ENCODE peak calls at places on chromosomes 5 and 9, in six cellular contexts. W is A549, B is heart left ventricle, D is K562, I is gastrocnemius medialis, G is right lobe of liver. K is an unnamed sample. For H3K9me3, the result is how much of the 10 kb centered on the place peaks cover.

GRCh38 chr9:76687861-76688374 is 76.3 kb upstream of the PCA3 start:
- ATAC-seq in W (peak), B (peak), D (no peak), I (no peak), G (peak), K (peak)

GRCh38 chr9:133506653-133507038 is 18.1 kb downstream of the MYMK start:
- ATAC-seq in W (peak), B (peak), D (peak), I (peak), G (peak), K (peak)

GRCh38 chr5:93893050-93893449 is 151.7 kb upstream of the POU5F2 start:
- ATAC-seq in W (no peak), B (no peak), D (no peak), I (no peak), G (no peak), K (no peak)

GRCh38 chr5:8184455-8185063 is 315.6 kb downstream of the MTRR start:
- ATAC-seq in W (peak), B (no peak), D (peak), I (no peak), G (peak), K (no peak)

GRCh38 chr9:20940447-20941176 is 90.8 kb downstream of the HACD4 start:
- ATAC-seq in W (peak), B (no peak), D (no peak), I (peak), G (no peak), K (peak)

GRCh38 chr9:127724012-127724411 is 8.1 kb downstream of the TTC16 start:
- ATAC-seq in W (no peak), B (peak), D (no peak), I (no peak), G (no peak), K (no peak)

GRCh38 chr5:68296895-68297294 is 81.3 kb downstream of the PIK3R1 start:
- ATAC-seq in W (no peak), B (no peak), D (no peak), I (no peak), G (no peak), K (no peak)

GRCh38 chr5:66009277-66009676 is 82.9 kb downstream of the ERBIN start:
- ATAC-seq in W (no peak), B (no peak), D (no peak), I (no peak), G (no peak), K (no peak)

GRCh38 chr9:15541862-15542261 is 11.0 kb upstream of the CCDC171 start:
- ATAC-seq in W (no peak), B (no peak), D (no peak), I (no peak), G (no peak), K (no peak)

GRCh38 chr5:78727786-78728761 is 79.5 kb upstream of the LHFPL2 start:
- ATAC-seq in W (peak), B (no peak), D (peak), I (no peak), G (peak), K (no peak)

DNA sequence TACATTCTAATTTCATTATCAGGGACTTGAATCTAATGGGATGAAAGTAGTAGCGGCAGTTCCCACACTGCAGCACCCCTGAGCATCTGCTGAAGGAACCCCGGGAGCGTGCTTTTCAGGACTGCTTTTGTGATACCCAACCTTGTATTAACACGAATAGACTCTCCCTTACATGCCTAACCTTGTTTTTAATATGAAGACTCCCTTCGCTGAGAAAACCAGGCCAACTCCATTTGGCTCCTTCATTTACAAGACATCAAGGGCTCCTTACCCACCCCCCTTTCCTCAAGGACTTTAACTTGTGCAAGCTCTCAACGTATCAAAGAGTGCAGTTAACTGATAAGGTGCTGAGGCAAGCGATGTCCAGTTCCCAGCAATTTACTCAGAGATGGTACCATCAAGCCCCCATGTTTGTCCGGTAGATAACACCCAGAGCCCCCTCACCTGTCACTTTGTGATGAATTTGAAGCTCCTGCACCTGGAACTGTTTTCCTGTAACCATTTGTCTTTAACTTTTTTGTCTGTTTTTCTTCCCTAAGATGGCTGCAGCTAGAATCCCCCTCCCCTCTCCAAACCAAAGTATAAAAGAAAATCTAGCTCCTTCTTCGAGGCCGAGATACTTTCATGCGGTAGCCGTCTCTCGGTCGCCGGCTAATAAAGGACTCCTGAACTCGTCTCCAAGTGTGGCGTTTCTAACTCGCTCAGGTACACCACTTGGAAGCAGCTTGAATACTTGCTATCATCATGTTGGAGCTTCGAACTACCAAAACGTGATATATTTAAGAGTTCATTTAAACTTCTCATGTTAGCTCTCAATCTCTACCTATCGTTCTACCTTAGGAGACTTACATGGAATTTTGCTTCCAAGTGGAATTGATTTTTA is 10.7 kb downstream of the HNRNPH1 start:
- ATAC-seq in W (peak), B (no peak), D (peak), I (no peak), G (no peak), K (no peak)
- TF ChIP-seq POLR2A in W (no peak), B (no peak), D (peak), I (no peak), G (no peak), K (no peak)

DNA sequence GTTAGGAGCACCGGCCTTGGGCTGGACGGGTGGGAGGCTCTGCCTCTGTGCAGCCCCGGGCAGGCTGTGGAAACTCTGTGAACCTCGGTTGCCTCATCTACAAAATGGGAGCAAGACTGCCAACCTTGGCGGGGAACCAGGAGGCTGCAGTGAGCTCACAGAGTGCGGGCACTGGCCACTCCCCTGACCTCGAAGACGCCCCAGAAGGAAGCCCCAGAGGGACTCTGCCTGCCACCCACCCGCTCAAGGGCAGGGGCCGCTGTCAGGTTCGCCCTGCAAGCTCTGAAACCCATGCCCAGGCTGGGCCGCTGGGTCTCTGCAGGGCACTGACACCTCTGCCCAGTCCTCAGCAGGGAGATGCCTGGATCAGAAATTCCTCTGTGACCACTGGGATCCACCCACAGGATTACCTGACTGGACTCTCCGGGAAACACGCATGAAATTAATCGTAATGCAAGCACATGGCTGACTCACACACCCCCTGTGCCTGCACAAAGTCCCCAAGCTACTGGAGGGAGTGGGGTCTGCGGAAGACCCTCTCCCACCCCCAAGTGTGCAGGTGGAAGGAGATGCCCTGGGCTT is 7.4 kb downstream of the CCDC187 start:
- ATAC-seq in W (no peak), B (no peak), D (no peak), I (no peak), G (no peak), K (no peak)
- H3K9me3 ChIP-seq in W (under half), B (under half), D (under half), I (under half), G (under half), K (under half)

GRCh38 chr5:82290005-82290404 is 11.9 kb upstream of the RPS23 start:
- ATAC-seq in W (no peak), B (no peak), D (peak), I (no peak), G (no peak), K (no peak)
- TF ChIP-seq POLR2A in W (no peak), B (no peak), D (no peak), I (no peak), G (no peak), K (no peak)

GRCh38 chr5:4020386-4020785 is 424.8 kb downstream of the IRX1 start:
- ATAC-seq in W (no peak), B (no peak), D (no peak), I (no peak), G (no peak), K (no peak)
- H3K9me3 ChIP-seq in W (under half), B (under half), D (under half), I (under half), G (under half), K (under half)

DNA sequence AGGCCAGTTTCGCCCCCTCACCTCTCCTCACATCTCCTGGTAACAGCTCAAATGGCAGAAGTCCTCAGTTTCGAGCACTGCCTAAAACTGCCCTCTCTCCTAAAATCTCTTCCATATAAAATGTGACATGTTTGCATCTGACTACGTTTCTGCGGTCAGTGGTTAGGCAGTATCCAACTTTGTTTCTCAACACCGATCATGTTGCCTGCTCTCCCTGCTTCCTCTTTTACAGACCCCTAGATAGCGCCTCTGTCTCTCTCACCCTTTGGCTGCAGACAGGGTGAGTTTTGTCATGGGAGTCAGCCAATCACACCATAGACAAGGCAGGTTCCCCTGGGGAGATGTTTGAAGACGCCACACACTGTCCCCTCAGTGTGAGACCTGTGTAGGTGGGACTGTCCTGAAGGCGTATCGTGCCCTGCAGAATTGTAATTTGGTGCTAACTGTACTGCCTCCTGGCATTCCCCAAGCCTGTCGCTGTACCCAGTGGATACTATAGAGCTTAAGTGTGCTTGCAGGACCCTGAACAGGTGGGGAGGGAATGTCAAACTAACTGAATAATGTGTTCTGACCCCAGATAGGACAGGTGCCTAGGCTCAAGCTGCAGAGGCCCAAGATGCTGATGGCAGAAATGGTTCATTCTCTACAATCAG is 1.1 kb downstream of the HEXB start:
- ATAC-seq in W (no peak), B (peak), D (peak), I (peak), G (no peak), K (no peak)
- TF ChIP-seq POLR2A in W (no peak), B (no peak), D (no peak), I (no peak), G (peak), K (no peak)